ENCODE peak calls at places on chromosomes 5 and 9, in five cellular contexts. O is Daoy, B is HCT116, W is head of caudate nucleus, A is fibroblast of lung. S is an unnamed sample.

GRCh38 chr5:69295088-69295754 is 37.4 kb downstream of the CCDC125 start:
- DNase-seq in A (peak), O (peak), W (no peak), B (no peak), S (peak)

GRCh38 chr5:56588636-56589485 is 226.5 kb upstream of the MAP3K1 start:
- DNase-seq in A (no peak), B (no peak), O (no peak), W (no peak), S (no peak)

GRCh38 chr5:147818290-147818689 is 13.2 kb downstream of the SPINK1 start:
- DNase-seq in A (no peak), W (no peak), O (peak), B (no peak), S (no peak)

GRCh38 chr9:37464006-37464405 is 1.2 kb downstream of the ZBTB5 start:
- DNase-seq in O (no peak), B (no peak), A (peak), W (no peak), S (no peak)

GRCh38 chr5:64603676-64604075 is 86.6 kb upstream of the SHISAL2B start:
- DNase-seq in W (no peak), A (peak), O (no peak), B (no peak), S (peak)

GRCh38 chr5:74040811-74041491 is 415.0 kb downstream of the ARHGEF28 start:
- DNase-seq in O (no peak), A (peak), B (no peak), W (no peak), S (no peak)

GRCh38 chr5:39158127-39158593 is 61.2 kb downstream of the FYB1 start:
- DNase-seq in O (peak), W (no peak), B (no peak), A (peak), S (peak)

GRCh38 chr5:179788193-179788854 is 5.5 kb upstream of the LTC4S start:
- DNase-seq in O (no peak), A (no peak), B (no peak), W (no peak), S (no peak)

GRCh38 chr5:137099651-137100050 is 399.5 kb downstream of the SPOCK1 start:
- DNase-seq in O (no peak), A (no peak), W (no peak), B (no peak), S (no peak)

GRCh38 chr5:145903862-145904261 is 31.0 kb upstream of the GRXCR2 start:
- DNase-seq in W (no peak), O (peak), B (no peak), A (peak), S (no peak)

S was measured in foreskin fibroblast.